ENCODE peak calls at places on chromosomes 11 and 22, in eight cellular contexts. N is K562, S is sigmoid colon, H is transverse colon, C is tibial nerve, L is H1, O is upper lobe of left lung, E is A549. P is an unnamed sample.

GRCh38 chr11:70413151-70413550 is 14.8 kb downstream of the CTTN start:
- DNase-seq in N (no peak), S (no peak), H (no peak), C (no peak), L (no peak), O (no peak), E (no peak), P (no peak)

GRCh38 chr11:8948901-8949300 is 6.1 kb upstream of the ASCL3 start:
- DNase-seq in N (no peak), S (no peak), H (no peak), C (no peak), L (no peak), O (no peak), E (no peak), P (no peak)

GRCh38 chr11:71364176-71364671 is 84.0 kb downstream of the DHCR7 start:
- DNase-seq in N (no peak), S (no peak), H (no peak), C (no peak), L (no peak), O (no peak), E (no peak), P (no peak)

GRCh38 chr11:97909544-97910394 is 1111.0 kb upstream of the CNTN5 start:
- DNase-seq in N (no peak), S (no peak), H (no peak), C (no peak), L (no peak), O (no peak), E (no peak), P (no peak)

GRCh38 chr11:14855890-14856289 is 36.1 kb downstream of the CYP2R1 start:
- DNase-seq in N (no peak), S (no peak), H (no peak), C (no peak), L (no peak), O (no peak), E (no peak), P (no peak)

GRCh38 chr11:2885017-2885675 is 429 bp downstream of the CDKN1C start:
- DNase-seq in N (peak), S (peak), H (peak), C (no peak), L (no peak), O (peak), E (no peak), P (no peak)

GRCh38 chr11:267491-267994 is 10.7 kb upstream of the NLRP6 start:
- DNase-seq in N (peak), S (peak), H (peak), C (no peak), L (no peak), O (no peak), E (peak), P (peak)

GRCh38 chr11:6602096-6602940 is 1.1 kb downstream of the RRP8 start:
- DNase-seq in N (no peak), S (peak), H (no peak), C (no peak), L (peak), O (no peak), E (no peak), P (no peak)

GRCh38 chr11:126360049-126360446 is 4.6 kb downstream of the ST3GAL4 start:
- DNase-seq in N (no peak), S (no peak), H (no peak), C (no peak), L (no peak), O (peak), E (no peak), P (no peak)

GRCh38 chr11:47715082-47715669 is at the start of gene AGBL2:
- DNase-seq in N (peak), S (peak), H (peak), C (peak), L (peak), O (peak), E (peak), P (peak)

GRCh38 chr11:84558085-84558905 is 1068.8 kb downstream of the DLG2 start:
- DNase-seq in N (peak), S (no peak), H (peak), C (no peak), L (no peak), O (no peak), E (peak), P (no peak)

GRCh38 chr11:134508219-134508990 is 96.4 kb upstream of the B3GAT1 start:
- DNase-seq in N (no peak), S (peak), H (no peak), C (no peak), L (no peak), O (no peak), E (no peak), P (no peak)

GRCh38 chr22:47071078-47071811 is 308.8 kb downstream of the TBC1D22A start:
- DNase-seq in N (no peak), S (no peak), H (no peak), C (no peak), L (no peak), O (no peak), E (no peak), P (no peak)

GRCh38 chr11:46801694-46802093 is 44.4 kb downstream of the CKAP5 start:
- DNase-seq in N (no peak), S (no peak), H (no peak), C (no peak), L (no peak), O (no peak), E (no peak), P (no peak)

GRCh38 chr11:11171854-11172253 is 181.2 kb downstream of the CSNK2A3 start:
- DNase-seq in N (no peak), S (no peak), H (no peak), C (no peak), L (no peak), O (no peak), E (no peak), P (no peak)

GRCh38 chr11:113505541-113506375 is 30.6 kb upstream of the DRD2 start:
- DNase-seq in N (no peak), S (no peak), H (no peak), C (peak), L (no peak), O (no peak), E (no peak), P (no peak)

GRCh38 chr11:70255717-70256116 is 14.8 kb upstream of the PPFIA1 start:
- DNase-seq in N (no peak), S (no peak), H (no peak), C (no peak), L (no peak), O (no peak), E (no peak), P (no peak)

GRCh38 chr11:69942333-69942820 is 123.2 kb upstream of the FGF3 start:
- DNase-seq in N (no peak), S (peak), H (no peak), C (no peak), L (no peak), O (no peak), E (no peak), P (no peak)

GRCh38 chr22:25021976-25022711 is 69.6 kb downstream of the KIAA1671 start:
- DNase-seq in N (no peak), S (no peak), H (no peak), C (no peak), L (no peak), O (no peak), E (no peak), P (no peak)

GRCh38 chr11:116911981-116912734 is 74.7 kb upstream of the APOA1 start:
- DNase-seq in N (no peak), S (no peak), H (no peak), C (no peak), L (no peak), O (no peak), E (no peak), P (no peak)

DNA sequence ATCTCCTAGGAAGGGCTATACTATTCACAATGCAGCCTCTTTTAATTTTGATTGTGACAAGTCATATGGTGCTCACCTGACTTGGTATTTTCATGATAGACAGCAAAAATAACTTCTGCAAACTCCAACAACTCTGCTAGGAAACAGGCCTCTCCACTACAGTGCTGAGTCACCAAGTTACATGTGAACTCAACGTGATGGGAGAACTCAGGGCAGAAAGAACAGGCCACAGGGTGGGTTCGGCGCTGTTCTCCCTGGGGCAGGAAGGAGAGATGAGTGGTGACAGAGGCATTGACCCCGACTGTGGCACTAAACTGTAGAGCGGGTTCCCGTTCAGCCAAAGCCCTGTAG is 76.6 kb upstream of the UCP3 start:
- DNase-seq in N (peak), S (no peak), H (no peak), C (no peak), L (no peak), O (no peak), E (no peak), P (no peak)
- TF ChIP-seq EP300 in N (peak), S (no peak), H (no peak), C (no peak), L (no peak), O (no peak), E (no peak), P (no peak)

DNA sequence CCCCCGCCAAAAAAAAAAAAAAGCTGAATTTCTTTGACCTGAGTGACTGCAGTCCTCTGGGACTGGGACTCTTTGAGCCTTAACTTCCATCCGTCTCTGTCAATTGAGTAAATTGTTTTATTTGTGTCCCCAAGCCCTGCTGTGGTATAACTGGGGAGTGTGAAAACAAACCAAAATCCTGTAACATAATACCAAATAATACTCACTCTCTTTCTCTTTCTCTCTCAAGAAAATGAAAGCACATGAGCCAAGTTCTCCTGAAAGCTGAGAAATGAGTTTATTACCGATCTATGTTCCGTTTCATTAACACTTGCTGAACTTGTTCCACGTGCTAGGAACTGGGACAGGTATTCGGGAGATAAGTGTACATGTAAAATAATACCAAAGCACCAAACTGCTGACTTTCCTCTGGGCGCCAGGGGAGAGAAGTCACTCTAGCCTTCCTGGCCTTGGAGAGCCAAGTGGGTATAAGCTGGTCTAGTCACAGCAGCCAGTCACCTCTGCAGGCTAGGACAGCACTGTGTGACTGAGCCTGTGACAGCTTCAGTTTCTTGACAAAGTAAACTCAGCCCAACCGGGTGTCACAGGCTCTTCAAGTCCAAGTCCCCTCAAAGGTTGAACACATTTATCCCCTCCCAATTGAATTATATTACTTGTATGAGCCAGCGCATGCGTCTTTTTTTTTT is 23.1 kb downstream of the CD6 start:
- DNase-seq in N (no peak), S (no peak), H (no peak), C (no peak), L (no peak), O (no peak), E (no peak), P (no peak)
- TF ChIP-seq EP300 in N (no peak), S (no peak), H (no peak), C (no peak), L (no peak), O (no peak), E (no peak), P (no peak)

DNA sequence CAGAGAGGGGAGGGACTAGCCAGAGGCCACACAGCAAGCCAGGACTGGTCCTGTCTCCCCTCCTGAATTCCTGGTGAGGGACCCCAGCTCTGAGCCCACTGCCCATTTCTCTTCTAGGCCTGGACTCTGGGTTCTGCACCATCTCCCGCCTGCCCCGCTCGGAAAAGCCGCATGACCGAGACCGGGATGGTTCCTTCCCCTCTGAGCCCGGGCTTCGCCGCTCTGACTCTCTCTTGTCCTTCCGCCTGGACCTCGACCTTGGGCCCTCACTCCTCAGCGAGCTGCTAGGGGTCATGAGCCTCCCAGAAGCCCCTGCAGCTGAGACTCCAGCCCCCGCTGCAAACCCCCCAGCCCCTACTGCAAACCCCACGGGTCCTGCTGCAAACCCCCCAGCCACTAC is 7.7 kb downstream of the CDC42EP1 start:
- DNase-seq in N (no peak), S (no peak), H (no peak), C (no peak), L (no peak), O (no peak), E (no peak), P (no peak)
- TF ChIP-seq EP300 in N (no peak), S (no peak), H (no peak), C (no peak), L (no peak), O (no peak), E (no peak), P (no peak)

DNA sequence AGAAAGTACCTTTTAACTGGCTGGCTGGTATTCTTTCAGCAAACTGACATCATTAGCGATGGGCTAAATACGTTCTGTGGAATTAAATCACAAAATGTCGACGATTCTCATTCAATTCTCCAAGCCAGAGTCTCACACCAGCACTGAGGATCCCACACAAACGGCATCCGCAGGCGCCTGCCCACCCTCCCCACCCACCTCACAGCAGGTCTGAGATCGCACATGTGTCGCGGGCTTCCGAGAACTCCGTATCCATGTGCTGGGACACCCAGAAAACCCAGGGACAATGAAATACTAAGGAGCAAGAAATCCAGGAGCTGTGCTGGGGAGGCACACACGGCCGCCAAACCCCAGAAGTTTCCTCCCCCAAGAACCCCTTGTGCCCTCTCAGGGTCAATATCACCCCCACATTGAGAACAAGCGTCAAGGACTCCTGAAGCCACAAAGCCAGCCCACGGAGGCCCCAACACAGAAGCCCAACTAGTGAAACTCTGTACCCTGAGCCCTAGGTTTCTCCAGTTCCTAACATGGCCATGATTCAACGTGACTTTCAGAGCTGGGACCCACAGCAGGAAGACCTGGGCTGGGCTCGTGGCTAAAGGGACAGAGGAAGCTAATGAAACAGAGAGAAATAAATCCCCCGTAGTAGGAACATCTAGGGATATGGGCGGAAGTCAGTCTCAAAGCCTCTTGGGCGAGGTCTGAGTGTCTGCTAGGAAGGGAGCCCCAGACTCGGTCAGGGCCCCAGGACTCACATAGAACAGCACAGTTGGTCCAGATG is 8.0 kb downstream of the TOLLIP start:
- DNase-seq in N (no peak), S (no peak), H (no peak), C (no peak), L (peak), O (no peak), E (no peak), P (peak)
- TF ChIP-seq EP300 in N (no peak), S (no peak), H (no peak), C (no peak), L (no peak), O (no peak), E (no peak), P (no peak)

GRCh38 chr11:104846216-104846615 is 52.0 kb downstream of the CASP12 start:
- DNase-seq in N (no peak), S (no peak), H (no peak), C (no peak), L (no peak), O (no peak), E (no peak), P (no peak)
- TF ChIP-seq EP300 in N (no peak), S (no peak), H (no peak), C (no peak), L (no peak), O (no peak), E (no peak), P (no peak)

DNA sequence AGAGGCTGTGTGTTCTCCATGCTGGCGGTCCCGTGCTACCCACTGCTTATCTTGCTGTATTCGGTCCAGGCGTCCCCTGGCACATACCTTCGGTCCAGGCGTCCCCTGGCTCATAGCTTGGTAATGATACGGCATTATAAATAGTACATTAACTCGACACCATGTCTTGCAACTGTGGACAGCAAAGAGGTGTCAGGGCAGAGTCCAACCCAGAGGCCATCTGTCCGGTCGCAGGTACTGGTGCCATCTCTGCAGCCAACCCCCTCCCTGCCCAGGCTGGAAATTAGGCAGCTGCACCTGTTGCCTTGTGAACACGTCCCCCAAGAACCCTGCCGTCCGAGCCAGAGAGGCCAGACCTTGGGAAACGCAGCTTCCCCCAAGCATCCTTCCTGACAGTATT is 634.3 kb downstream of the BRD1 start:
- DNase-seq in N (no peak), S (no peak), H (no peak), C (no peak), L (no peak), O (no peak), E (no peak), P (no peak)
- TF ChIP-seq EP300 in N (no peak), S (no peak), H (no peak), C (no peak), L (no peak), O (no peak), E (no peak), P (no peak)

DNA sequence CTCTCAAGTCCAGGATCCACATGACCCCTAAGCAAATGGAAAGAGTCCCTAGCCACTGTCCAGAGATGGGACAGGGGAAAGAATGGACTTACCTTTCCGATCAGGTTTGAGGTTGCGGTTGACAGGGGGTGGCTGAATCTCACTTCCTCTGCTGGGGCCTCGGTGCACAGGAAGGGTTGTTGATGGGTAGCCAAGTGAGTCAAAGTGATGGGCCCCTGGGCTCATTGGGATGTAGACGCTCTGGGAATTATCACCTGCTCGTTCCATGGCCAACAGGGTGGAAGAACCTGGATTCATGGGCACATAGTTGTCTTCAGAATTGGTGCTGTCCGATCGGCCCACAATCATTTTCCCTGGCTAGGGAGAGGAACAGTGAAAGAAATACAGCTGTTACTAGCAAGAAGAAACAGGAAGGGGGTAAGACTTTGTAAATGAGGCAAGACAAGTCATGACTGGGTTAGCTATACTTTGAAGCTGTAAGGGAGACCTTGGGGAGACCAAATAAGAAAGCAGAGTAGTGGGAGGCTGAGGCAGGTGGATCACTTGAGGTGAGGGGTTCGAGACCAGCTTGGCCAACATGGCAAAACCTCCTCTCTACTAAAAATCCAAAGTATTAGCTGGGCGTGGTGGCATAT is 34.7 kb downstream of the USP35 start:
- DNase-seq in N (no peak), S (no peak), H (no peak), C (no peak), L (no peak), O (no peak), E (no peak), P (no peak)
- TF ChIP-seq EP300 in N (no peak), S (no peak), H (no peak), C (no peak), L (no peak), O (no peak), E (no peak), P (no peak)

DNA sequence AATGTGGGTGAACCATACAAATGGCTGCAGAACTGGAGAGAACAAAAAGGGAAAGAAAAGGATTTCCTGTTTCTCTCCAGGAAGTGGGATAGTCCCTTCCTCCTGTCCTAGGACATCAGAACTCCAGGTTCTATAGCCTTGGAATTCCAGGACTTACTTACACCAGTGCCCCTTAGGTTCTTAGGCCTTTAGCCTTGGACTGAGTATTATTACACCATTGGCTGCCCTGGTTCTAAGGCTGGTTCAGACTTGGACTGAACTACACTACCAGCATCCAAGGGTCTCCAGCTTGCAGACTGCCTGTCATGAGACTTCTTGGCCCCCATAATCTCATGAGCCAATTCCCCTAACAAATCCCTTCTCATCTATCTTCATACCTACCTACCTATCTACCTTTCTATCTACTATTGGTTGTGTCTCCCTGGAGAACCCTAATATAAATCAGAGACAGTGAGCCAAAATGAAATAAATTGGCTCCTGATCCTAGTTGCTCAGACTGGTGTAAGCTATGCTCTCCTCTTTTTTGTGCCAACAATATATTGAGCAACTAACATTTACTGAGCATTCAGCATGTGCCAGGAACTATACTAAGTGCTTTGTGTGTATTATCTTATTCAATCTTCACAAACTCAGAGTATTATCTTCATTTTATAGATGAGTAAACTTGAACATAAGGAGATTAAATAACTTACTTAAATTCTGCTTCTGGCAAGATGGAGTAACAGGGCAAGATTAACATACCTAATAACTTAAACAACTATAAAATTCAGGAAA is 303.7 kb downstream of the TTC28 start:
- DNase-seq in N (no peak), S (no peak), H (no peak), C (no peak), L (no peak), O (no peak), E (no peak), P (no peak)
- TF ChIP-seq EP300 in N (no peak), S (no peak), H (no peak), C (no peak), L (no peak), O (no peak), E (no peak), P (no peak)